ENCODE peak calls at places on chromosomes 4 and X, in ten cellular contexts. One of them, this sample, is unnamed.

GRCh38 chrX:826026-826425 is 195.4 kb downstream of the SHOX start:
- DNase-seq in endothelial cell: no peak
- DNase-seq in AG09309: peak
- DNase-seq in fibroblast of lung: no peak
- DNase-seq in cardiac muscle cell: no peak
- DNase-seq in DMS153: no peak
- DNase-seq in effector memory CD8-positive, alpha-beta T cell: no peak
- DNase-seq in stimulated activated naive B cell treated with anti-CD40 and anti-IgM and Interleukin-4, amounts not matched to agents 10 μg/mL and 1 μg/mL and 100 μg/mL, for 72 hours: no peak
- DNase-seq in GM04503: peak
- DNase-seq in pancreas: no peak
- DNase-seq in this sample: no peak

GRCh38 chrX:68842351-68842750 is 13.5 kb downstream of the EFNB1 start:
- DNase-seq in endothelial cell: no peak
- DNase-seq in AG09309: no peak
- DNase-seq in fibroblast of lung: no peak
- DNase-seq in cardiac muscle cell: no peak
- DNase-seq in DMS153: no peak
- DNase-seq in effector memory CD8-positive, alpha-beta T cell: no peak
- DNase-seq in stimulated activated naive B cell treated with anti-CD40 and anti-IgM and Interleukin-4, amounts not matched to agents 10 μg/mL and 1 μg/mL and 100 μg/mL, for 72 hours: no peak
- DNase-seq in GM04503: no peak
- DNase-seq in pancreas: no peak
- DNase-seq in this sample: no peak

GRCh38 chr4:128427832-128428366 is 140.3 kb upstream of the PGRMC2 start:
- DNase-seq in endothelial cell: no peak
- DNase-seq in AG09309: peak
- DNase-seq in fibroblast of lung: peak
- DNase-seq in cardiac muscle cell: peak
- DNase-seq in DMS153: peak
- DNase-seq in effector memory CD8-positive, alpha-beta T cell: no peak
- DNase-seq in stimulated activated naive B cell treated with anti-CD40 and anti-IgM and Interleukin-4, amounts not matched to agents 10 μg/mL and 1 μg/mL and 100 μg/mL, for 72 hours: no peak
- DNase-seq in GM04503: peak
- DNase-seq in pancreas: peak
- DNase-seq in this sample: no peak

GRCh38 chr4:19721587-19721986 is 530.1 kb upstream of the SLIT2 start:
- DNase-seq in endothelial cell: no peak
- DNase-seq in AG09309: no peak
- DNase-seq in fibroblast of lung: no peak
- DNase-seq in cardiac muscle cell: no peak
- DNase-seq in DMS153: no peak
- DNase-seq in effector memory CD8-positive, alpha-beta T cell: no peak
- DNase-seq in stimulated activated naive B cell treated with anti-CD40 and anti-IgM and Interleukin-4, amounts not matched to agents 10 μg/mL and 1 μg/mL and 100 μg/mL, for 72 hours: no peak
- DNase-seq in GM04503: no peak
- DNase-seq in pancreas: no peak
- DNase-seq in this sample: no peak

GRCh38 chr4:39046243-39046642 is 14.0 kb upstream of the TMEM156 start:
- DNase-seq in endothelial cell: no peak
- DNase-seq in AG09309: no peak
- DNase-seq in fibroblast of lung: no peak
- DNase-seq in cardiac muscle cell: peak
- DNase-seq in DMS153: no peak
- DNase-seq in effector memory CD8-positive, alpha-beta T cell: no peak
- DNase-seq in stimulated activated naive B cell treated with anti-CD40 and anti-IgM and Interleukin-4, amounts not matched to agents 10 μg/mL and 1 μg/mL and 100 μg/mL, for 72 hours: no peak
- DNase-seq in GM04503: no peak
- DNase-seq in pancreas: no peak
- DNase-seq in this sample: no peak

GRCh38 chrX:3443186-3443585 is 96.7 kb upstream of the MXRA5 start:
- DNase-seq in endothelial cell: no peak
- DNase-seq in AG09309: no peak
- DNase-seq in fibroblast of lung: no peak
- DNase-seq in cardiac muscle cell: no peak
- DNase-seq in DMS153: no peak
- DNase-seq in effector memory CD8-positive, alpha-beta T cell: no peak
- DNase-seq in stimulated activated naive B cell treated with anti-CD40 and anti-IgM and Interleukin-4, amounts not matched to agents 10 μg/mL and 1 μg/mL and 100 μg/mL, for 72 hours: no peak
- DNase-seq in GM04503: no peak
- DNase-seq in pancreas: no peak
- DNase-seq in this sample: no peak

GRCh38 chrX:72094894-72095293 is 36.8 kb downstream of the RTL5 start:
- DNase-seq in endothelial cell: peak
- DNase-seq in AG09309: no peak
- DNase-seq in fibroblast of lung: peak
- DNase-seq in cardiac muscle cell: peak
- DNase-seq in DMS153: peak
- DNase-seq in effector memory CD8-positive, alpha-beta T cell: peak
- DNase-seq in stimulated activated naive B cell treated with anti-CD40 and anti-IgM and Interleukin-4, amounts not matched to agents 10 μg/mL and 1 μg/mL and 100 μg/mL, for 72 hours: peak
- DNase-seq in GM04503: no peak
- DNase-seq in pancreas: no peak
- DNase-seq in this sample: peak

GRCh38 chrX:40012800-40013682 is 84.7 kb downstream of the BCOR start:
- DNase-seq in endothelial cell: peak
- DNase-seq in AG09309: no peak
- DNase-seq in fibroblast of lung: peak
- DNase-seq in cardiac muscle cell: peak
- DNase-seq in DMS153: peak
- DNase-seq in effector memory CD8-positive, alpha-beta T cell: peak
- DNase-seq in stimulated activated naive B cell treated with anti-CD40 and anti-IgM and Interleukin-4, amounts not matched to agents 10 μg/mL and 1 μg/mL and 100 μg/mL, for 72 hours: peak
- DNase-seq in GM04503: no peak
- DNase-seq in pancreas: peak
- DNase-seq in this sample: peak

GRCh38 chr4:141807073-141807472 is 170.7 kb downstream of the IL15 start:
- DNase-seq in endothelial cell: no peak
- DNase-seq in AG09309: no peak
- DNase-seq in fibroblast of lung: peak
- DNase-seq in cardiac muscle cell: peak
- DNase-seq in DMS153: no peak
- DNase-seq in effector memory CD8-positive, alpha-beta T cell: no peak
- DNase-seq in stimulated activated naive B cell treated with anti-CD40 and anti-IgM and Interleukin-4, amounts not matched to agents 10 μg/mL and 1 μg/mL and 100 μg/mL, for 72 hours: no peak
- DNase-seq in GM04503: no peak
- DNase-seq in pancreas: no peak
- DNase-seq in this sample: no peak

GRCh38 chrX:68684291-68684918 is 36.9 kb downstream of the STARD8 start:
- DNase-seq in endothelial cell: peak
- DNase-seq in AG09309: no peak
- DNase-seq in fibroblast of lung: no peak
- DNase-seq in cardiac muscle cell: peak
- DNase-seq in DMS153: no peak
- DNase-seq in effector memory CD8-positive, alpha-beta T cell: no peak
- DNase-seq in stimulated activated naive B cell treated with anti-CD40 and anti-IgM and Interleukin-4, amounts not matched to agents 10 μg/mL and 1 μg/mL and 100 μg/mL, for 72 hours: no peak
- DNase-seq in GM04503: no peak
- DNase-seq in pancreas: no peak
- DNase-seq in this sample: no peak

GRCh38 chr4:89000844-89001360 is 56.1 kb downstream of the FAM13A start:
- DNase-seq in endothelial cell: no peak
- DNase-seq in AG09309: no peak
- DNase-seq in fibroblast of lung: peak
- DNase-seq in cardiac muscle cell: peak
- DNase-seq in DMS153: peak
- DNase-seq in effector memory CD8-positive, alpha-beta T cell: no peak
- DNase-seq in stimulated activated naive B cell treated with anti-CD40 and anti-IgM and Interleukin-4, amounts not matched to agents 10 μg/mL and 1 μg/mL and 100 μg/mL, for 72 hours: no peak
- DNase-seq in GM04503: no peak
- DNase-seq in pancreas: peak
- DNase-seq in this sample: no peak

GRCh38 chr4:101178731-101179130 is 168.6 kb downstream of the PPP3CA start:
- DNase-seq in endothelial cell: no peak
- DNase-seq in AG09309: no peak
- DNase-seq in fibroblast of lung: no peak
- DNase-seq in cardiac muscle cell: no peak
- DNase-seq in DMS153: no peak
- DNase-seq in effector memory CD8-positive, alpha-beta T cell: no peak
- DNase-seq in stimulated activated naive B cell treated with anti-CD40 and anti-IgM and Interleukin-4, amounts not matched to agents 10 μg/mL and 1 μg/mL and 100 μg/mL, for 72 hours: no peak
- DNase-seq in GM04503: no peak
- DNase-seq in pancreas: no peak
- DNase-seq in this sample: no peak

GRCh38 chrX:98299785-98300184 is 1416.1 kb downstream of the RPA4 start:
- DNase-seq in endothelial cell: no peak
- DNase-seq in AG09309: no peak
- DNase-seq in fibroblast of lung: peak
- DNase-seq in cardiac muscle cell: no peak
- DNase-seq in DMS153: no peak
- DNase-seq in effector memory CD8-positive, alpha-beta T cell: no peak
- DNase-seq in stimulated activated naive B cell treated with anti-CD40 and anti-IgM and Interleukin-4, amounts not matched to agents 10 μg/mL and 1 μg/mL and 100 μg/mL, for 72 hours: no peak
- DNase-seq in GM04503: no peak
- DNase-seq in pancreas: no peak
- DNase-seq in this sample: no peak

GRCh38 chr4:89994176-89994873 is 99.7 kb downstream of the MMRN1 start:
- DNase-seq in endothelial cell: no peak
- DNase-seq in AG09309: no peak
- DNase-seq in fibroblast of lung: no peak
- DNase-seq in cardiac muscle cell: no peak
- DNase-seq in DMS153: no peak
- DNase-seq in effector memory CD8-positive, alpha-beta T cell: no peak
- DNase-seq in stimulated activated naive B cell treated with anti-CD40 and anti-IgM and Interleukin-4, amounts not matched to agents 10 μg/mL and 1 μg/mL and 100 μg/mL, for 72 hours: no peak
- DNase-seq in GM04503: no peak
- DNase-seq in pancreas: no peak
- DNase-seq in this sample: no peak

This sample was measured in neural progenitor cell.